ENCODE peak calls at places on chromosomes 7 and 10, in six cellular contexts. One of them, this sample, is unnamed.
A peak's percentile ranks its signal among the peaks of the same experiment; 100 is the strongest.

GRCh38 chr7:607938-608337 is 88.3 kb upstream of the PDGFA start:
- DNase-seq in SJSA1: no peak
- DNase-seq in lung microvascular endothelial cell: no peak
- DNase-seq in cardiac fibroblast: no peak
- DNase-seq in H4: no peak
- DNase-seq in smooth muscle cell of the brain vasculature: no peak
- DNase-seq in this sample: no peak

GRCh38 chr10:6171891-6172354 is 30.8 kb upstream of the PFKFB3 start:
- DNase-seq in lung microvascular endothelial cell: peak; percentile 97
- DNase-seq in smooth muscle cell of the brain vasculature: peak; percentile 67
- DNase-seq in SJSA1: peak; percentile 84
- DNase-seq in H4: peak; percentile 60
- DNase-seq in cardiac fibroblast: peak; percentile 99
- DNase-seq in this sample: peak; percentile 75

GRCh38 chr7:20026762-20027161 is 190.4 kb downstream of the MACC1 start:
- DNase-seq in cardiac fibroblast: no peak
- DNase-seq in lung microvascular endothelial cell: no peak
- DNase-seq in SJSA1: no peak
- DNase-seq in H4: no peak
- DNase-seq in smooth muscle cell of the brain vasculature: no peak
- DNase-seq in this sample: no peak

GRCh38 chr10:92208736-92209135 is 82.1 kb downstream of the CPEB3 start:
- DNase-seq in smooth muscle cell of the brain vasculature: no peak
- DNase-seq in lung microvascular endothelial cell: peak; percentile 22
- DNase-seq in cardiac fibroblast: peak; percentile 49
- DNase-seq in H4: peak; percentile 12
- DNase-seq in SJSA1: no peak
- DNase-seq in this sample: no peak

GRCh38 chr10:125038637-125039036 is 96.7 kb downstream of the ZRANB1 start:
- DNase-seq in H4: peak; percentile 36
- DNase-seq in smooth muscle cell of the brain vasculature: no peak
- DNase-seq in cardiac fibroblast: no peak
- DNase-seq in SJSA1: no peak
- DNase-seq in lung microvascular endothelial cell: no peak
- DNase-seq in this sample: no peak

GRCh38 chr7:75546272-75547015 is 54.3 kb downstream of the SPDYE5 start:
- DNase-seq in smooth muscle cell of the brain vasculature: no peak
- DNase-seq in SJSA1: no peak
- DNase-seq in H4: no peak
- DNase-seq in lung microvascular endothelial cell: no peak
- DNase-seq in cardiac fibroblast: no peak
- DNase-seq in this sample: no peak

GRCh38 chr7:974820-975681 is at the start of gene COX19:
- DNase-seq in cardiac fibroblast: peak; percentile 90
- DNase-seq in smooth muscle cell of the brain vasculature: peak; percentile 60
- DNase-seq in H4: peak; percentile 92
- DNase-seq in SJSA1: peak; percentile 89
- DNase-seq in lung microvascular endothelial cell: peak; percentile 91
- DNase-seq in this sample: peak; percentile 92

GRCh38 chr7:54813398-54813797 is 54.4 kb upstream of the SEC61G start:
- DNase-seq in smooth muscle cell of the brain vasculature: no peak
- DNase-seq in H4: peak; percentile 43
- DNase-seq in SJSA1: no peak
- DNase-seq in lung microvascular endothelial cell: no peak
- DNase-seq in cardiac fibroblast: no peak
- DNase-seq in this sample: no peak

GRCh38 chr7:90334193-90334843 is 12.2 kb upstream of the GTPBP10 start:
- DNase-seq in H4: no peak
- DNase-seq in cardiac fibroblast: no peak
- DNase-seq in lung microvascular endothelial cell: no peak
- DNase-seq in SJSA1: no peak
- DNase-seq in smooth muscle cell of the brain vasculature: no peak
- DNase-seq in this sample: no peak

GRCh38 chr7:27124096-27124978 is 6.2 kb downstream of the HOXA4 start:
- DNase-seq in SJSA1: peak; percentile 32
- DNase-seq in lung microvascular endothelial cell: peak; percentile 85
- DNase-seq in smooth muscle cell of the brain vasculature: no peak
- DNase-seq in cardiac fibroblast: peak; percentile 33
- DNase-seq in H4: no peak
- DNase-seq in this sample: no peak

GRCh38 chr10:10677479-10677878 is 340.2 kb upstream of the CELF2 start:
- DNase-seq in lung microvascular endothelial cell: peak; percentile 27
- DNase-seq in smooth muscle cell of the brain vasculature: peak; percentile 61
- DNase-seq in SJSA1: no peak
- DNase-seq in H4: peak; percentile 65
- DNase-seq in cardiac fibroblast: peak; percentile 90
- DNase-seq in this sample: peak; percentile 5

GRCh38 chr10:35795131-35795819 is 153.2 kb upstream of the FZD8 start:
- DNase-seq in lung microvascular endothelial cell: peak; percentile 85
- DNase-seq in smooth muscle cell of the brain vasculature: no peak
- DNase-seq in SJSA1: no peak
- DNase-seq in H4: peak; percentile 67
- DNase-seq in cardiac fibroblast: peak; percentile 62
- DNase-seq in this sample: no peak

GRCh38 chr7:116339564-116339963 is 129.2 kb downstream of the TES start:
- DNase-seq in cardiac fibroblast: no peak
- DNase-seq in H4: no peak
- DNase-seq in smooth muscle cell of the brain vasculature: no peak
- DNase-seq in lung microvascular endothelial cell: peak; percentile 55
- DNase-seq in SJSA1: no peak
- DNase-seq in this sample: no peak

GRCh38 chr10:62893036-62893435 is 76.9 kb upstream of the EGR2 start:
- DNase-seq in H4: no peak
- DNase-seq in smooth muscle cell of the brain vasculature: no peak
- DNase-seq in lung microvascular endothelial cell: no peak
- DNase-seq in SJSA1: no peak
- DNase-seq in cardiac fibroblast: no peak
- DNase-seq in this sample: no peak

GRCh38 chr7:77600952-77601351 is 63.9 kb downstream of the PTPN12 start:
- DNase-seq in smooth muscle cell of the brain vasculature: no peak
- DNase-seq in H4: no peak
- DNase-seq in cardiac fibroblast: no peak
- DNase-seq in SJSA1: no peak
- DNase-seq in lung microvascular endothelial cell: no peak
- DNase-seq in this sample: no peak

GRCh38 chr10:51103818-51104217 is 29.5 kb downstream of the PRKG1 start:
- DNase-seq in lung microvascular endothelial cell: peak; percentile 45
- DNase-seq in H4: no peak
- DNase-seq in SJSA1: no peak
- DNase-seq in smooth muscle cell of the brain vasculature: no peak
- DNase-seq in cardiac fibroblast: peak; percentile 80
- DNase-seq in this sample: no peak

GRCh38 chr7:137122145-137122544 is 221.4 kb downstream of the PTN start:
- DNase-seq in smooth muscle cell of the brain vasculature: no peak
- DNase-seq in H4: no peak
- DNase-seq in cardiac fibroblast: no peak
- DNase-seq in SJSA1: no peak
- DNase-seq in lung microvascular endothelial cell: no peak
- DNase-seq in this sample: no peak

GRCh38 chr10:24465899-24466615 is 257.1 kb downstream of the KIAA1217 start:
- DNase-seq in cardiac fibroblast: peak; percentile 95
- DNase-seq in lung microvascular endothelial cell: peak; percentile 73
- DNase-seq in SJSA1: peak; percentile 79
- DNase-seq in smooth muscle cell of the brain vasculature: peak; percentile 73
- DNase-seq in H4: peak; percentile 87
- DNase-seq in this sample: peak; percentile 52

GRCh38 chr7:28316489-28316888 is 95.8 kb upstream of the CREB5 start:
- DNase-seq in cardiac fibroblast: peak; percentile 51
- DNase-seq in SJSA1: no peak
- DNase-seq in smooth muscle cell of the brain vasculature: no peak
- DNase-seq in lung microvascular endothelial cell: no peak
- DNase-seq in H4: no peak
- DNase-seq in this sample: peak; percentile 12

GRCh38 chr10:52488606-52489485 is 174.8 kb downstream of the DKK1 start:
- DNase-seq in smooth muscle cell of the brain vasculature: peak; percentile 41
- DNase-seq in SJSA1: no peak
- DNase-seq in lung microvascular endothelial cell: peak; percentile 53
- DNase-seq in H4: no peak
- DNase-seq in cardiac fibroblast: peak; percentile 78
- DNase-seq in this sample: no peak

GRCh38 chr10:5229019-5229418 is 32.4 kb downstream of the AKR1C4 start:
- DNase-seq in smooth muscle cell of the brain vasculature: no peak
- DNase-seq in SJSA1: no peak
- DNase-seq in cardiac fibroblast: no peak
- DNase-seq in H4: no peak
- DNase-seq in lung microvascular endothelial cell: no peak
- DNase-seq in this sample: no peak

GRCh38 chr7:25852249-25852994 is 299.6 kb upstream of the NFE2L3 start:
- DNase-seq in SJSA1: no peak
- DNase-seq in H4: no peak
- DNase-seq in cardiac fibroblast: no peak
- DNase-seq in smooth muscle cell of the brain vasculature: no peak
- DNase-seq in lung microvascular endothelial cell: no peak
- DNase-seq in this sample: no peak

GRCh38 chr10:18104223-18104872 is 35.9 kb upstream of the CACNB2 start:
- DNase-seq in cardiac fibroblast: peak; percentile 64
- DNase-seq in SJSA1: peak; percentile 48
- DNase-seq in smooth muscle cell of the brain vasculature: peak; percentile 26
- DNase-seq in lung microvascular endothelial cell: peak; percentile 43
- DNase-seq in H4: peak; percentile 23
- DNase-seq in this sample: peak; percentile 16

GRCh38 chr7:64884913-64885370 is 18.1 kb upstream of the ZNF273 start:
- DNase-seq in H4: no peak
- DNase-seq in smooth muscle cell of the brain vasculature: no peak
- DNase-seq in lung microvascular endothelial cell: no peak
- DNase-seq in cardiac fibroblast: no peak
- DNase-seq in SJSA1: no peak
- DNase-seq in this sample: peak; percentile 1

GRCh38 chr10:125152646-125153368 is 7.6 kb downstream of the CTBP2 start:
- DNase-seq in smooth muscle cell of the brain vasculature: no peak
- DNase-seq in H4: no peak
- DNase-seq in lung microvascular endothelial cell: peak; percentile 49
- DNase-seq in cardiac fibroblast: no peak
- DNase-seq in SJSA1: no peak
- DNase-seq in this sample: no peak

GRCh38 chr7:106421181-106421762 is 136.5 kb upstream of the NAMPT start:
- DNase-seq in H4: peak; percentile 71
- DNase-seq in lung microvascular endothelial cell: peak; percentile 95
- DNase-seq in SJSA1: peak; percentile 56
- DNase-seq in smooth muscle cell of the brain vasculature: peak; percentile 76
- DNase-seq in cardiac fibroblast: peak; percentile 97
- DNase-seq in this sample: peak; percentile 35

GRCh38 chr7:836429-836828 is 4.2 kb downstream of the SUN1 start:
- DNase-seq in H4: peak; percentile 63
- DNase-seq in lung microvascular endothelial cell: peak; percentile 81
- DNase-seq in cardiac fibroblast: peak; percentile 68
- DNase-seq in SJSA1: no peak
- DNase-seq in smooth muscle cell of the brain vasculature: no peak
- DNase-seq in this sample: peak; percentile 72